ENCODE peak calls at places on chromosomes 6 and 20, in eight cellular contexts. One of them, this sample, is unnamed.

GRCh38 chr6:131728296-131728939 is 17.6 kb upstream of the CTAGE9 start:
- DNase-seq in mammary epithelial cell: no peak
- DNase-seq in HL-60: no peak
- DNase-seq in left ventricle myocardium inferior: no peak
- DNase-seq in H1: no peak
- DNase-seq in lower leg skin: no peak
- DNase-seq in WERI-Rb-1: no peak
- DNase-seq in fibroblast of mammary gland: peak
- DNase-seq in this sample: no peak

GRCh38 chr6:44667668-44668390 is 280.3 kb downstream of the CDC5L start:
- DNase-seq in mammary epithelial cell: no peak
- DNase-seq in HL-60: peak
- DNase-seq in left ventricle myocardium inferior: no peak
- DNase-seq in H1: peak
- DNase-seq in lower leg skin: no peak
- DNase-seq in WERI-Rb-1: peak
- DNase-seq in fibroblast of mammary gland: no peak
- DNase-seq in this sample: peak

GRCh38 chr6:136063095-136063494 is 187.0 kb downstream of the MTFR2 start:
- DNase-seq in mammary epithelial cell: no peak
- DNase-seq in HL-60: no peak
- DNase-seq in left ventricle myocardium inferior: no peak
- DNase-seq in H1: no peak
- DNase-seq in lower leg skin: no peak
- DNase-seq in WERI-Rb-1: no peak
- DNase-seq in fibroblast of mammary gland: peak
- DNase-seq in this sample: peak

GRCh38 chr6:134026597-134026996 is 25.8 kb downstream of the SLC2A12 start:
- DNase-seq in mammary epithelial cell: peak
- DNase-seq in HL-60: no peak
- DNase-seq in left ventricle myocardium inferior: no peak
- DNase-seq in H1: no peak
- DNase-seq in lower leg skin: no peak
- DNase-seq in WERI-Rb-1: no peak
- DNase-seq in fibroblast of mammary gland: peak
- DNase-seq in this sample: peak

GRCh38 chr6:106181664-106182418 is 95.7 kb downstream of the PRDM1 start:
- DNase-seq in mammary epithelial cell: peak
- DNase-seq in HL-60: no peak
- DNase-seq in left ventricle myocardium inferior: no peak
- DNase-seq in H1: no peak
- DNase-seq in lower leg skin: no peak
- DNase-seq in WERI-Rb-1: no peak
- DNase-seq in fibroblast of mammary gland: peak
- DNase-seq in this sample: peak

GRCh38 chr20:17912916-17913315 is 55.7 kb downstream of the SNX5 start:
- DNase-seq in mammary epithelial cell: no peak
- DNase-seq in HL-60: no peak
- DNase-seq in left ventricle myocardium inferior: no peak
- DNase-seq in H1: no peak
- DNase-seq in lower leg skin: no peak
- DNase-seq in WERI-Rb-1: no peak
- DNase-seq in fibroblast of mammary gland: peak
- DNase-seq in this sample: peak

GRCh38 chr20:3515379-3516175 is 44.8 kb downstream of the ATRN start:
- DNase-seq in mammary epithelial cell: no peak
- DNase-seq in HL-60: no peak
- DNase-seq in left ventricle myocardium inferior: no peak
- DNase-seq in H1: no peak
- DNase-seq in lower leg skin: no peak
- DNase-seq in WERI-Rb-1: no peak
- DNase-seq in fibroblast of mammary gland: no peak
- DNase-seq in this sample: no peak

GRCh38 chr6:53321701-53322100 is 27.0 kb downstream of the ELOVL5 start:
- DNase-seq in mammary epithelial cell: no peak
- DNase-seq in HL-60: no peak
- DNase-seq in left ventricle myocardium inferior: no peak
- DNase-seq in H1: no peak
- DNase-seq in lower leg skin: no peak
- DNase-seq in WERI-Rb-1: no peak
- DNase-seq in fibroblast of mammary gland: no peak
- DNase-seq in this sample: no peak

GRCh38 chr20:59665656-59666555 is 61.6 kb downstream of the PHACTR3 start:
- DNase-seq in mammary epithelial cell: no peak
- DNase-seq in HL-60: no peak
- DNase-seq in left ventricle myocardium inferior: no peak
- DNase-seq in H1: no peak
- DNase-seq in lower leg skin: no peak
- DNase-seq in WERI-Rb-1: no peak
- DNase-seq in fibroblast of mammary gland: no peak
- DNase-seq in this sample: no peak

GRCh38 chr20:62190639-62191411 is 8.0 kb downstream of the MTG2 start:
- DNase-seq in mammary epithelial cell: no peak
- DNase-seq in HL-60: no peak
- DNase-seq in left ventricle myocardium inferior: no peak
- DNase-seq in H1: no peak
- DNase-seq in lower leg skin: no peak
- DNase-seq in WERI-Rb-1: no peak
- DNase-seq in fibroblast of mammary gland: no peak
- DNase-seq in this sample: no peak

GRCh38 chr6:29589423-29590048 is 4.6 kb downstream of the OR2H2 start:
- DNase-seq in mammary epithelial cell: peak
- DNase-seq in HL-60: peak
- DNase-seq in left ventricle myocardium inferior: no peak
- DNase-seq in H1: peak
- DNase-seq in lower leg skin: peak
- DNase-seq in WERI-Rb-1: peak
- DNase-seq in fibroblast of mammary gland: peak
- DNase-seq in this sample: peak

GRCh38 chr20:33162753-33163152 is 5.2 kb upstream of the BPIFA2 start:
- DNase-seq in mammary epithelial cell: no peak
- DNase-seq in HL-60: peak
- DNase-seq in left ventricle myocardium inferior: no peak
- DNase-seq in H1: no peak
- DNase-seq in lower leg skin: no peak
- DNase-seq in WERI-Rb-1: no peak
- DNase-seq in fibroblast of mammary gland: no peak
- DNase-seq in this sample: no peak

GRCh38 chr6:24856954-24857670 is 58.4 kb upstream of the ARMH2 start:
- DNase-seq in mammary epithelial cell: no peak
- DNase-seq in HL-60: no peak
- DNase-seq in left ventricle myocardium inferior: no peak
- DNase-seq in H1: no peak
- DNase-seq in lower leg skin: no peak
- DNase-seq in WERI-Rb-1: no peak
- DNase-seq in fibroblast of mammary gland: no peak
- DNase-seq in this sample: no peak

GRCh38 chr6:44237021-44237812 is 9.7 kb upstream of the HSP90AB1 start:
- DNase-seq in mammary epithelial cell: peak
- DNase-seq in HL-60: peak
- DNase-seq in left ventricle myocardium inferior: peak
- DNase-seq in H1: peak
- DNase-seq in lower leg skin: peak
- DNase-seq in WERI-Rb-1: peak
- DNase-seq in fibroblast of mammary gland: peak
- DNase-seq in this sample: peak

DNA sequence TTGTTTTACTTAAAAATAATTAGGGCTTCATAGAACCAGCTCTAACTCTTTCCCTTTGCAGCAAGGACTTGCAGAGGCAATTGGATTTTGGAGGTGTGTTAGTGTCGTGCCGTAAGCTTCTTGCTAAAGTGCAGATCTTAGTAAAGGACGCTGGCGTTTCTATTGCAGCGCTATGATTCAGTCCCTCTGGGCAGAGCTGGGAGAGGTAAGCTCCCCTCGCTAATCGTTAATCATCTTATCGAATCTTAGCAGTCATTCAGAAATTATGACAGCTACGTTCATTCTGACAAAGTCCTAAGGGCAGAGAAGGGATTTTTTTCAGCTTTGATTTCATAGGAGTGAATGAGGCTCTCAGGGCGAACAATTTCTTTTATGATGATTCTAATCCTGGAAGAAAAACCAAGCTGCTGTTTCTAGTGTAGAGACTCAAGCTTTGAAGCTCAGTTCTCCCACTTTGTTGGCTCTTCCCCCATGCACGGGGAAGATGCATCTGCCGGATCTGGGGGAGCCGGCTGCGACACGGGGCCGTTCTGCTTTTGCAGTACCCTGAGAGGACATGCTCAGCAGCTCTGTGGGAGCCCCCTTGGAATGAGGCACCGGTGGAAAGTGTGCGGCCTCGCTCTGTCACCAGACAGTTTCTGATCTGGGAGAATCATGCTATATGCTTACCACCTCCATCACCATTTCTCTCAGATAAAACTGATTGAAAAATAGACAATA is 79.0 kb upstream of the SLC22A23 start:
- DNase-seq in mammary epithelial cell: no peak
- DNase-seq in HL-60: no peak
- DNase-seq in left ventricle myocardium inferior: no peak
- DNase-seq in H1: peak
- DNase-seq in lower leg skin: no peak
- DNase-seq in WERI-Rb-1: peak
- DNase-seq in fibroblast of mammary gland: peak
- DNase-seq in this sample: no peak
- H3K4me3 ChIP-seq in mammary epithelial cell: no peak
- H3K4me3 ChIP-seq in HL-60: no peak
- H3K4me3 ChIP-seq in left ventricle myocardium inferior: no peak
- H3K4me3 ChIP-seq in H1: no peak
- H3K4me3 ChIP-seq in lower leg skin: no peak
- H3K4me3 ChIP-seq in WERI-Rb-1: peak
- H3K4me3 ChIP-seq in fibroblast of mammary gland: no peak
- H3K4me3 ChIP-seq in this sample: no peak

GRCh38 chr6:101434601-101435000 is 41.1 kb downstream of the GRIK2 start:
- DNase-seq in mammary epithelial cell: no peak
- DNase-seq in HL-60: no peak
- DNase-seq in left ventricle myocardium inferior: no peak
- DNase-seq in H1: no peak
- DNase-seq in lower leg skin: no peak
- DNase-seq in WERI-Rb-1: no peak
- DNase-seq in fibroblast of mammary gland: no peak
- DNase-seq in this sample: no peak

GRCh38 chr6:101435028-101435427 is 41.5 kb downstream of the GRIK2 start:
- DNase-seq in mammary epithelial cell: no peak
- DNase-seq in HL-60: no peak
- DNase-seq in left ventricle myocardium inferior: no peak
- DNase-seq in H1: no peak
- DNase-seq in lower leg skin: no peak
- DNase-seq in WERI-Rb-1: no peak
- DNase-seq in fibroblast of mammary gland: no peak
- DNase-seq in this sample: no peak

GRCh38 chr6:101429845-101430244 is 36.3 kb downstream of the GRIK2 start:
- DNase-seq in mammary epithelial cell: no peak
- DNase-seq in HL-60: no peak
- DNase-seq in left ventricle myocardium inferior: no peak
- DNase-seq in H1: no peak
- DNase-seq in lower leg skin: no peak
- DNase-seq in WERI-Rb-1: no peak
- DNase-seq in fibroblast of mammary gland: no peak
- DNase-seq in this sample: no peak

GRCh38 chr6:101429291-101429690 is 35.8 kb downstream of the GRIK2 start:
- DNase-seq in mammary epithelial cell: no peak
- DNase-seq in HL-60: no peak
- DNase-seq in left ventricle myocardium inferior: no peak
- DNase-seq in H1: no peak
- DNase-seq in lower leg skin: no peak
- DNase-seq in WERI-Rb-1: no peak
- DNase-seq in fibroblast of mammary gland: peak
- DNase-seq in this sample: peak

GRCh38 chr6:101433141-101433540 is 39.6 kb downstream of the GRIK2 start:
- DNase-seq in mammary epithelial cell: no peak
- DNase-seq in HL-60: no peak
- DNase-seq in left ventricle myocardium inferior: no peak
- DNase-seq in H1: no peak
- DNase-seq in lower leg skin: no peak
- DNase-seq in WERI-Rb-1: no peak
- DNase-seq in fibroblast of mammary gland: no peak
- DNase-seq in this sample: no peak
- TF ChIP-seq CTCF in mammary epithelial cell: no peak
- TF ChIP-seq CTCF in HL-60: no peak
- TF ChIP-seq CTCF in left ventricle myocardium inferior: no peak
- TF ChIP-seq CTCF in H1: no peak
- TF ChIP-seq CTCF in lower leg skin: no peak
- TF ChIP-seq CTCF in WERI-Rb-1: no peak
- TF ChIP-seq CTCF in fibroblast of mammary gland: no peak
- TF ChIP-seq CTCF in this sample: no peak

GRCh38 chr6:160679402-160679769 is 15.3 kb upstream of the LPA start:
- DNase-seq in mammary epithelial cell: no peak
- DNase-seq in HL-60: no peak
- DNase-seq in left ventricle myocardium inferior: no peak
- DNase-seq in H1: peak
- DNase-seq in lower leg skin: no peak
- DNase-seq in WERI-Rb-1: peak
- DNase-seq in fibroblast of mammary gland: no peak
- DNase-seq in this sample: no peak
- H3K4me3 ChIP-seq in mammary epithelial cell: no peak
- H3K4me3 ChIP-seq in HL-60: no peak
- H3K4me3 ChIP-seq in left ventricle myocardium inferior: peak
- H3K4me3 ChIP-seq in H1: no peak
- H3K4me3 ChIP-seq in lower leg skin: no peak
- H3K4me3 ChIP-seq in WERI-Rb-1: no peak
- H3K4me3 ChIP-seq in fibroblast of mammary gland: no peak
- H3K4me3 ChIP-seq in this sample: no peak

GRCh38 chr6:126831461-126831860 is 287.0 kb upstream of the RSPO3 start:
- DNase-seq in mammary epithelial cell: no peak
- DNase-seq in HL-60: no peak
- DNase-seq in left ventricle myocardium inferior: no peak
- DNase-seq in H1: no peak
- DNase-seq in lower leg skin: no peak
- DNase-seq in WERI-Rb-1: no peak
- DNase-seq in fibroblast of mammary gland: no peak
- DNase-seq in this sample: no peak
- TF ChIP-seq CTCF in mammary epithelial cell: no peak
- TF ChIP-seq CTCF in HL-60: no peak
- TF ChIP-seq CTCF in left ventricle myocardium inferior: no peak
- TF ChIP-seq CTCF in H1: no peak
- TF ChIP-seq CTCF in lower leg skin: no peak
- TF ChIP-seq CTCF in WERI-Rb-1: no peak
- TF ChIP-seq CTCF in fibroblast of mammary gland: no peak
- TF ChIP-seq CTCF in this sample: no peak